ENCODE peak calls at places on chromosomes 12 and 14, in nine cellular contexts. C is pancreas, U is gastrocnemius medialis, B is adrenal gland, S is upper lobe of left lung, P is tibial artery, K is ovary, N is psoas muscle, E is endodermal cell. V is an unnamed sample.

GRCh38 chr14:92759300-92759678 is 10.9 kb upstream of the LGMN start:
- DNase-seq in P (no peak), B (no peak), U (no peak), S (no peak), C (no peak), N (no peak), E (peak), K (no peak), V (peak)

GRCh38 chr12:119479121-119479561 is 114.4 kb upstream of the TMEM233 start:
- DNase-seq in C (no peak), S (no peak), U (no peak), B (no peak), E (no peak), P (no peak), N (no peak), K (no peak), V (peak)

GRCh38 chr12:12357697-12358476 is 1.0 kb downstream of the BORCS5 start:
- DNase-seq in K (no peak), N (no peak), C (no peak), U (no peak), E (peak), B (no peak), S (no peak), P (no peak), V (no peak)

GRCh38 chr12:27493260-27493935 is 30.6 kb upstream of the PPFIBP1 start:
- DNase-seq in K (no peak), N (no peak), U (no peak), B (no peak), E (no peak), S (no peak), C (no peak), P (no peak), V (no peak)

GRCh38 chr14:27613102-27613501 is 1015.3 kb upstream of the NOVA1 start:
- DNase-seq in S (no peak), U (no peak), B (no peak), N (no peak), K (no peak), E (no peak), P (no peak), C (no peak), V (no peak)

GRCh38 chr14:57060276-57060956 is 208.3 kb downstream of the EXOC5 start:
- DNase-seq in N (no peak), C (no peak), E (peak), K (no peak), S (no peak), U (no peak), P (no peak), B (no peak), V (no peak)

GRCh38 chr14:72638021-72638420 is 255.9 kb downstream of the DPF3 start:
- DNase-seq in K (no peak), B (peak), E (no peak), S (no peak), N (peak), C (no peak), U (peak), P (no peak), V (no peak)

GRCh38 chr14:25833341-25834121 is 764.3 kb downstream of the NOVA1 start:
- DNase-seq in K (no peak), B (peak), E (peak), N (no peak), P (no peak), S (no peak), C (no peak), U (no peak), V (no peak)

GRCh38 chr14:58626441-58626840 is 11.3 kb upstream of the DACT1 start:
- DNase-seq in N (no peak), S (no peak), E (no peak), U (no peak), K (no peak), B (no peak), P (no peak), C (no peak), V (no peak)

GRCh38 chr12:106152334-106152733 is 13.6 kb upstream of the NUAK1 start:
- DNase-seq in N (no peak), C (no peak), U (peak), S (no peak), B (no peak), K (no peak), P (no peak), E (peak), V (no peak)

GRCh38 chr12:6443361-6443983 is 1.3 kb upstream of the CD27 start:
- DNase-seq in E (peak), S (no peak), B (no peak), K (no peak), U (no peak), C (no peak), P (no peak), N (no peak), V (no peak)
- H3K27ac ChIP-seq in E (no peak), S (no peak), B (no peak), K (no peak), U (no peak), C (no peak), P (no peak), N (no peak), V (no peak)

DNA sequence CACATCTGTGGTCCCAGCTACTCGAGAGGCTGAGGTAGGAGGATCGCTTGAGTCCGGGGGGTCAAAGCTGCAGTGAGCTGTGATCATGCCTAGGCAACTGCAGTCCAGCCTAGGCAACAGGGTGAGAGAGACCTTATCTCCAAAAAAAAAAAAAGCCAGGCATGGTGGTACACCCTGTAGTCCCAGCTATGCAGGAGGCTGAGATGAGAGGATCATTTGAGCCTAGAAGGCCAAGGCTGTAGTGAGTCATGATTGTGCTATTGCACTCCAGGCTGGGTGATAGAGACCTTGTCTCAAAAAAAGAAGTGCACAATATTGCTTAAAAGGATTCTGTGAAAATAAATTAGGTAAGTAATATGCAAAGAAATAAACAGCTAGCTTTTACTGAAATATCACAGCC is 17.0 kb downstream of the NAA25 start:
- DNase-seq in U (no peak), P (no peak), S (no peak), C (no peak), N (no peak), K (no peak), E (peak), B (no peak), V (no peak)
- TF ChIP-seq CTCF in U (no peak), P (no peak), S (no peak), C (no peak), N (no peak), K (no peak), E (no peak), B (no peak), V (no peak)

DNA sequence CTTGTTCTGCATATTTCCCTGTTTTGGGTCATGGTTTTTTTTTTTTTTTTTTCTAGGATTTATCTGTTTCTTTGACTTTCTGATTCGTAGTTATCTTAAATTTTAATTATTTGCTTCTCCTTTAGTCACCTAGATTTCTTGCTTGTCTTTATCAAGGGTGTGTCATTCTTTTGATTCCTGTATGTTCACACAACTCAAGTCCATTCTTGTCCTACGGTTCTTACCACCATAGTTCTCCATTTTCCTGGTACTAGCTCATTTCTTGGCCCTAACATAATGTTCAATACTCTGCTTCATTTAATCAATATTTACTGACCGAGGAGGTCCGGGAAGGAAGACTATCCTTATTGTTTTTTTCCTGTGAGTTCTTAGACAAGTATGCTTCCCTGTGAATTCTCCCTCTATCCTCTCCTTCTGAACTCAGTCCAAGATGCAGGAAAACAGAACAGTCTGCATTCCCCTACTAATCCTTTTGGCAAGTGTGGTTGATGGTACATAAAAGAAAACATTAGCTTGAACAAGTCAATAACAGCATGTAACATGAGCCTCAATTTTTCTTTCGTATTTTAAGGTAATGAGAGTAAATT is 1346.4 kb upstream of the SEL1L start:
- DNase-seq in B (no peak), C (no peak), S (no peak), U (no peak), N (no peak), K (no peak), P (no peak), E (no peak), V (no peak)
- H3K27ac ChIP-seq in B (no peak), C (no peak), S (no peak), U (no peak), N (no peak), K (no peak), P (no peak), E (no peak), V (no peak)

GRCh38 chr12:131830335-131831020 is 2.3 kb downstream of the MMP17 start:
- DNase-seq in U (peak), N (peak), E (peak), S (peak), C (peak), B (peak), P (peak), K (peak), V (peak)
- TF ChIP-seq CTCF in U (peak), N (peak), E (peak), S (peak), C (peak), B (peak), P (peak), K (peak), V (peak)

DNA sequence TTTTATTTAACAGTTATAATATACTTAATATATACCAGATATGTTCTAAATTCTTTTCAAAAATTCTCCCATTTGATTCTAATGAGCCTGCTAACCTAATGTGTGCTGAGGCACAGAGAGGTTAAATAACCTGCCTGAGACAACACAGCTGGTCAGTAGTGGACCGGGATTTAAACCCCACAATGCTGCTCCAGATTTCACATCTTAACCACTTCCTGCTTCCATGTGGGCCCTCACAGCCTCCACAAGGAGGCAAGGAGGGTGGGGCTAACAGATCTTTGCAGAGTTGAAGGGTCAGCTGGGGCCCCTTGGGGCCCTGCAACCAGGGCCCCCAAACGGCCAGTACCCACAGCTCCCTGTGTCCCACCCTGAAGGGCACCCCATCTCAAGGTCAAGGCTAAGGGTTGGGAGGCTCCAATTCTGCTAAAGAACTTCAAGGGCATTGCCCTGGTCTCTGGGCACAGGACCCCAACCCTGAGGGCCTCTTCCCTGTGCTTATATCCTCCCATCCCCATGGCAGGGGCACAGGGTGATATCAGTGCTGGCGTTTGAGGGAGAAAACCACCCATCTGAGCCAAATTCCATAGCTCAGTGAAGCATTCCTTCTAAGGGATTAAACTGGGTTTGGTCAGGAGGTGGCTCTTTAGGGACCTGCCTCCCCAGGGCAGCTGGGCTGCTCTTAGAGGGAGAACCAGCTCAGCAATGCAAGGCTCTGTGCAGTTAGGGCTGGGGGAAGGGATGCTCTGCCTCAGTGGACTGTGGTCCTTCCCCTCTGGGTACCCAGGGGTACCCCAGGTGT is 2.2 kb downstream of the KRT80 start:
- DNase-seq in N (no peak), U (no peak), S (no peak), C (no peak), K (no peak), B (no peak), P (no peak), E (no peak), V (peak)
- H3K27ac ChIP-seq in N (no peak), U (no peak), S (no peak), C (no peak), K (no peak), B (no peak), P (peak), E (no peak), V (peak)

V was measured in thyroid gland.